ENCODE peak calls at places on chromosomes 7 and 10, in nine cellular contexts. One of them, this sample, is unnamed.
A peak's percentile ranks its signal among the peaks of the same experiment; 100 is the strongest.

GRCh38 chr10:116866987-116867595 is 17.8 kb downstream of the ENO4 start:
- DNase-seq in kidney epithelial cell: no peak
- DNase-seq in nephron progenitor cell: no peak
- DNase-seq in activated CD4-positive, alpha-beta T cell treated with anti-CD3 and anti-CD28 coated beads for 24 hours: no peak
- DNase-seq in globus pallidus: no peak
- DNase-seq in GM20000: no peak
- DNase-seq in non-pigmented ciliary epithelial cell: no peak
- DNase-seq in activated gamma-delta T cell treated with anti-CD3 and anti-CD28 coated beads, Interleukin-2, amount 50 U/mL, for 16 hours: no peak
- DNase-seq in stimulated activated CD4-positive, alpha-beta T cell treated with anti-CD3 and anti-CD28 coated beads, Interleukin-1b, Interleukin-23, amount 100 ng/mL, for 24 hours: no peak
- DNase-seq in this sample: peak; percentile 29

GRCh38 chr10:101932182-101932581 is 88.6 kb upstream of the KCNIP2 start:
- DNase-seq in stimulated activated CD4-positive, alpha-beta T cell treated with anti-CD3 and anti-CD28 coated beads, Interleukin-1b, Interleukin-23, amount 100 ng/mL, for 24 hours: no peak
- DNase-seq in activated gamma-delta T cell treated with anti-CD3 and anti-CD28 coated beads, Interleukin-2, amount 50 U/mL, for 16 hours: no peak
- DNase-seq in kidney epithelial cell: no peak
- DNase-seq in activated CD4-positive, alpha-beta T cell treated with anti-CD3 and anti-CD28 coated beads for 24 hours: no peak
- DNase-seq in non-pigmented ciliary epithelial cell: no peak
- DNase-seq in nephron progenitor cell: no peak
- DNase-seq in globus pallidus: no peak
- DNase-seq in GM20000: no peak
- DNase-seq in this sample: no peak

GRCh38 chr7:121521681-121522405 is 125.7 kb upstream of the FAM3C start:
- DNase-seq in non-pigmented ciliary epithelial cell: no peak
- DNase-seq in activated gamma-delta T cell treated with anti-CD3 and anti-CD28 coated beads, Interleukin-2, amount 50 U/mL, for 16 hours: no peak
- DNase-seq in stimulated activated CD4-positive, alpha-beta T cell treated with anti-CD3 and anti-CD28 coated beads, Interleukin-1b, Interleukin-23, amount 100 ng/mL, for 24 hours: no peak
- DNase-seq in GM20000: no peak
- DNase-seq in nephron progenitor cell: no peak
- DNase-seq in kidney epithelial cell: no peak
- DNase-seq in activated CD4-positive, alpha-beta T cell treated with anti-CD3 and anti-CD28 coated beads for 24 hours: no peak
- DNase-seq in globus pallidus: no peak
- DNase-seq in this sample: no peak

GRCh38 chr10:85916999-85917573 is 449.5 kb downstream of the GRID1 start:
- DNase-seq in activated gamma-delta T cell treated with anti-CD3 and anti-CD28 coated beads, Interleukin-2, amount 50 U/mL, for 16 hours: no peak
- DNase-seq in GM20000: no peak
- DNase-seq in stimulated activated CD4-positive, alpha-beta T cell treated with anti-CD3 and anti-CD28 coated beads, Interleukin-1b, Interleukin-23, amount 100 ng/mL, for 24 hours: no peak
- DNase-seq in globus pallidus: no peak
- DNase-seq in kidney epithelial cell: no peak
- DNase-seq in nephron progenitor cell: no peak
- DNase-seq in activated CD4-positive, alpha-beta T cell treated with anti-CD3 and anti-CD28 coated beads for 24 hours: no peak
- DNase-seq in non-pigmented ciliary epithelial cell: no peak
- DNase-seq in this sample: no peak

GRCh38 chr7:138097064-138097741 is 20.9 kb downstream of the AKR1D1 start:
- DNase-seq in non-pigmented ciliary epithelial cell: no peak
- DNase-seq in nephron progenitor cell: peak; percentile 4
- DNase-seq in activated CD4-positive, alpha-beta T cell treated with anti-CD3 and anti-CD28 coated beads for 24 hours: no peak
- DNase-seq in GM20000: peak; percentile 32
- DNase-seq in kidney epithelial cell: no peak
- DNase-seq in stimulated activated CD4-positive, alpha-beta T cell treated with anti-CD3 and anti-CD28 coated beads, Interleukin-1b, Interleukin-23, amount 100 ng/mL, for 24 hours: no peak
- DNase-seq in globus pallidus: no peak
- DNase-seq in activated gamma-delta T cell treated with anti-CD3 and anti-CD28 coated beads, Interleukin-2, amount 50 U/mL, for 16 hours: no peak
- DNase-seq in this sample: peak; percentile 14

GRCh38 chr10:90418869-90419652 is 438.8 kb downstream of the HTR7 start:
- DNase-seq in activated gamma-delta T cell treated with anti-CD3 and anti-CD28 coated beads, Interleukin-2, amount 50 U/mL, for 16 hours: no peak
- DNase-seq in activated CD4-positive, alpha-beta T cell treated with anti-CD3 and anti-CD28 coated beads for 24 hours: no peak
- DNase-seq in GM20000: no peak
- DNase-seq in non-pigmented ciliary epithelial cell: peak; percentile 90
- DNase-seq in globus pallidus: no peak
- DNase-seq in kidney epithelial cell: peak; percentile 78
- DNase-seq in nephron progenitor cell: no peak
- DNase-seq in stimulated activated CD4-positive, alpha-beta T cell treated with anti-CD3 and anti-CD28 coated beads, Interleukin-1b, Interleukin-23, amount 100 ng/mL, for 24 hours: no peak
- DNase-seq in this sample: no peak

GRCh38 chr10:35451103-35452016 is 115.1 kb downstream of the CCNY start:
- DNase-seq in globus pallidus: no peak
- DNase-seq in activated CD4-positive, alpha-beta T cell treated with anti-CD3 and anti-CD28 coated beads for 24 hours: no peak
- DNase-seq in GM20000: peak; percentile 62
- DNase-seq in nephron progenitor cell: no peak
- DNase-seq in kidney epithelial cell: no peak
- DNase-seq in non-pigmented ciliary epithelial cell: no peak
- DNase-seq in activated gamma-delta T cell treated with anti-CD3 and anti-CD28 coated beads, Interleukin-2, amount 50 U/mL, for 16 hours: no peak
- DNase-seq in stimulated activated CD4-positive, alpha-beta T cell treated with anti-CD3 and anti-CD28 coated beads, Interleukin-1b, Interleukin-23, amount 100 ng/mL, for 24 hours: no peak
- DNase-seq in this sample: no peak

GRCh38 chr10:103545366-103545765 is 51.9 kb downstream of the NEURL1 start:
- DNase-seq in non-pigmented ciliary epithelial cell: no peak
- DNase-seq in globus pallidus: no peak
- DNase-seq in GM20000: no peak
- DNase-seq in activated gamma-delta T cell treated with anti-CD3 and anti-CD28 coated beads, Interleukin-2, amount 50 U/mL, for 16 hours: no peak
- DNase-seq in nephron progenitor cell: no peak
- DNase-seq in kidney epithelial cell: no peak
- DNase-seq in stimulated activated CD4-positive, alpha-beta T cell treated with anti-CD3 and anti-CD28 coated beads, Interleukin-1b, Interleukin-23, amount 100 ng/mL, for 24 hours: no peak
- DNase-seq in activated CD4-positive, alpha-beta T cell treated with anti-CD3 and anti-CD28 coated beads for 24 hours: no peak
- DNase-seq in this sample: no peak

GRCh38 chr10:6612371-6612770 is 32.3 kb upstream of the PRKCQ start:
- DNase-seq in kidney epithelial cell: no peak
- DNase-seq in stimulated activated CD4-positive, alpha-beta T cell treated with anti-CD3 and anti-CD28 coated beads, Interleukin-1b, Interleukin-23, amount 100 ng/mL, for 24 hours: no peak
- DNase-seq in activated gamma-delta T cell treated with anti-CD3 and anti-CD28 coated beads, Interleukin-2, amount 50 U/mL, for 16 hours: no peak
- DNase-seq in GM20000: no peak
- DNase-seq in non-pigmented ciliary epithelial cell: no peak
- DNase-seq in activated CD4-positive, alpha-beta T cell treated with anti-CD3 and anti-CD28 coated beads for 24 hours: no peak
- DNase-seq in globus pallidus: no peak
- DNase-seq in nephron progenitor cell: no peak
- DNase-seq in this sample: no peak

GRCh38 chr7:116790025-116790424 is 72.4 kb upstream of the CAPZA2 start:
- DNase-seq in GM20000: no peak
- DNase-seq in activated gamma-delta T cell treated with anti-CD3 and anti-CD28 coated beads, Interleukin-2, amount 50 U/mL, for 16 hours: no peak
- DNase-seq in nephron progenitor cell: no peak
- DNase-seq in kidney epithelial cell: no peak
- DNase-seq in activated CD4-positive, alpha-beta T cell treated with anti-CD3 and anti-CD28 coated beads for 24 hours: no peak
- DNase-seq in globus pallidus: no peak
- DNase-seq in stimulated activated CD4-positive, alpha-beta T cell treated with anti-CD3 and anti-CD28 coated beads, Interleukin-1b, Interleukin-23, amount 100 ng/mL, for 24 hours: no peak
- DNase-seq in non-pigmented ciliary epithelial cell: no peak
- DNase-seq in this sample: no peak

GRCh38 chr10:93806882-93807281 is 49.1 kb downstream of the LGI1 start:
- DNase-seq in stimulated activated CD4-positive, alpha-beta T cell treated with anti-CD3 and anti-CD28 coated beads, Interleukin-1b, Interleukin-23, amount 100 ng/mL, for 24 hours: no peak
- DNase-seq in nephron progenitor cell: no peak
- DNase-seq in activated gamma-delta T cell treated with anti-CD3 and anti-CD28 coated beads, Interleukin-2, amount 50 U/mL, for 16 hours: no peak
- DNase-seq in activated CD4-positive, alpha-beta T cell treated with anti-CD3 and anti-CD28 coated beads for 24 hours: no peak
- DNase-seq in GM20000: no peak
- DNase-seq in globus pallidus: no peak
- DNase-seq in non-pigmented ciliary epithelial cell: no peak
- DNase-seq in kidney epithelial cell: no peak
- DNase-seq in this sample: no peak

GRCh38 chr10:3720228-3721019 is 64.6 kb downstream of the KLF6 start:
- DNase-seq in GM20000: no peak
- DNase-seq in activated CD4-positive, alpha-beta T cell treated with anti-CD3 and anti-CD28 coated beads for 24 hours: no peak
- DNase-seq in kidney epithelial cell: no peak
- DNase-seq in activated gamma-delta T cell treated with anti-CD3 and anti-CD28 coated beads, Interleukin-2, amount 50 U/mL, for 16 hours: no peak
- DNase-seq in globus pallidus: peak; percentile 70
- DNase-seq in stimulated activated CD4-positive, alpha-beta T cell treated with anti-CD3 and anti-CD28 coated beads, Interleukin-1b, Interleukin-23, amount 100 ng/mL, for 24 hours: no peak
- DNase-seq in nephron progenitor cell: no peak
- DNase-seq in non-pigmented ciliary epithelial cell: peak; percentile 72
- DNase-seq in this sample: peak; percentile 86

GRCh38 chr10:21499910-21500577 is 25.4 kb downstream of the SKIDA1 start:
- DNase-seq in non-pigmented ciliary epithelial cell: no peak
- DNase-seq in activated CD4-positive, alpha-beta T cell treated with anti-CD3 and anti-CD28 coated beads for 24 hours: no peak
- DNase-seq in kidney epithelial cell: no peak
- DNase-seq in activated gamma-delta T cell treated with anti-CD3 and anti-CD28 coated beads, Interleukin-2, amount 50 U/mL, for 16 hours: no peak
- DNase-seq in globus pallidus: no peak
- DNase-seq in stimulated activated CD4-positive, alpha-beta T cell treated with anti-CD3 and anti-CD28 coated beads, Interleukin-1b, Interleukin-23, amount 100 ng/mL, for 24 hours: no peak
- DNase-seq in GM20000: peak; percentile 66
- DNase-seq in nephron progenitor cell: peak; percentile 77
- DNase-seq in this sample: no peak

GRCh38 chr7:121960678-121961461 is 87.9 kb downstream of the PTPRZ1 start:
- DNase-seq in GM20000: no peak
- DNase-seq in globus pallidus: peak; percentile 11
- DNase-seq in nephron progenitor cell: no peak
- DNase-seq in non-pigmented ciliary epithelial cell: peak; percentile 83
- DNase-seq in stimulated activated CD4-positive, alpha-beta T cell treated with anti-CD3 and anti-CD28 coated beads, Interleukin-1b, Interleukin-23, amount 100 ng/mL, for 24 hours: no peak
- DNase-seq in activated CD4-positive, alpha-beta T cell treated with anti-CD3 and anti-CD28 coated beads for 24 hours: no peak
- DNase-seq in activated gamma-delta T cell treated with anti-CD3 and anti-CD28 coated beads, Interleukin-2, amount 50 U/mL, for 16 hours: no peak
- DNase-seq in kidney epithelial cell: peak; percentile 16
- DNase-seq in this sample: peak; percentile 85

GRCh38 chr7:21948364-21948763 is 2.7 kb upstream of the CDCA7L start:
- DNase-seq in stimulated activated CD4-positive, alpha-beta T cell treated with anti-CD3 and anti-CD28 coated beads, Interleukin-1b, Interleukin-23, amount 100 ng/mL, for 24 hours: no peak
- DNase-seq in kidney epithelial cell: no peak
- DNase-seq in activated CD4-positive, alpha-beta T cell treated with anti-CD3 and anti-CD28 coated beads for 24 hours: no peak
- DNase-seq in non-pigmented ciliary epithelial cell: no peak
- DNase-seq in GM20000: no peak
- DNase-seq in nephron progenitor cell: no peak
- DNase-seq in globus pallidus: no peak
- DNase-seq in activated gamma-delta T cell treated with anti-CD3 and anti-CD28 coated beads, Interleukin-2, amount 50 U/mL, for 16 hours: no peak
- DNase-seq in this sample: no peak

GRCh38 chr7:28872226-28872625 is 85.9 kb downstream of the TRIL start:
- DNase-seq in stimulated activated CD4-positive, alpha-beta T cell treated with anti-CD3 and anti-CD28 coated beads, Interleukin-1b, Interleukin-23, amount 100 ng/mL, for 24 hours: no peak
- DNase-seq in globus pallidus: no peak
- DNase-seq in kidney epithelial cell: no peak
- DNase-seq in activated gamma-delta T cell treated with anti-CD3 and anti-CD28 coated beads, Interleukin-2, amount 50 U/mL, for 16 hours: no peak
- DNase-seq in GM20000: no peak
- DNase-seq in non-pigmented ciliary epithelial cell: no peak
- DNase-seq in nephron progenitor cell: no peak
- DNase-seq in activated CD4-positive, alpha-beta T cell treated with anti-CD3 and anti-CD28 coated beads for 24 hours: no peak
- DNase-seq in this sample: no peak

GRCh38 chr7:108226723-108227359 is 96.7 kb upstream of the LAMB4 start:
- DNase-seq in stimulated activated CD4-positive, alpha-beta T cell treated with anti-CD3 and anti-CD28 coated beads, Interleukin-1b, Interleukin-23, amount 100 ng/mL, for 24 hours: no peak
- DNase-seq in nephron progenitor cell: no peak
- DNase-seq in kidney epithelial cell: no peak
- DNase-seq in activated CD4-positive, alpha-beta T cell treated with anti-CD3 and anti-CD28 coated beads for 24 hours: no peak
- DNase-seq in globus pallidus: no peak
- DNase-seq in GM20000: no peak
- DNase-seq in activated gamma-delta T cell treated with anti-CD3 and anti-CD28 coated beads, Interleukin-2, amount 50 U/mL, for 16 hours: no peak
- DNase-seq in non-pigmented ciliary epithelial cell: no peak
- DNase-seq in this sample: no peak

GRCh38 chr10:49076319-49076718 is 39.0 kb downstream of the VSTM4 start:
- DNase-seq in nephron progenitor cell: no peak
- DNase-seq in stimulated activated CD4-positive, alpha-beta T cell treated with anti-CD3 and anti-CD28 coated beads, Interleukin-1b, Interleukin-23, amount 100 ng/mL, for 24 hours: no peak
- DNase-seq in globus pallidus: no peak
- DNase-seq in non-pigmented ciliary epithelial cell: no peak
- DNase-seq in kidney epithelial cell: no peak
- DNase-seq in activated CD4-positive, alpha-beta T cell treated with anti-CD3 and anti-CD28 coated beads for 24 hours: no peak
- DNase-seq in activated gamma-delta T cell treated with anti-CD3 and anti-CD28 coated beads, Interleukin-2, amount 50 U/mL, for 16 hours: no peak
- DNase-seq in GM20000: no peak
- DNase-seq in this sample: no peak

GRCh38 chr10:119401671-119402395 is 140.7 kb downstream of the RGS10 start:
- DNase-seq in kidney epithelial cell: peak; percentile 76
- DNase-seq in GM20000: no peak
- DNase-seq in stimulated activated CD4-positive, alpha-beta T cell treated with anti-CD3 and anti-CD28 coated beads, Interleukin-1b, Interleukin-23, amount 100 ng/mL, for 24 hours: no peak
- DNase-seq in globus pallidus: no peak
- DNase-seq in activated CD4-positive, alpha-beta T cell treated with anti-CD3 and anti-CD28 coated beads for 24 hours: no peak
- DNase-seq in non-pigmented ciliary epithelial cell: peak; percentile 87
- DNase-seq in activated gamma-delta T cell treated with anti-CD3 and anti-CD28 coated beads, Interleukin-2, amount 50 U/mL, for 16 hours: no peak
- DNase-seq in nephron progenitor cell: peak; percentile 58
- DNase-seq in this sample: peak; percentile 96